ENCODE peak calls at places on chromosomes 16 and 17, in six cellular contexts. N, I, E, U, X and W are unnamed samples.

GRCh38 chr16:85462405-85463227 is 150.5 kb upstream of the GSE1 start:
- DNase-seq in X (no peak), N (no peak), I (peak), E (peak), U (peak), W (no peak)

GRCh38 chr16:4415538-4416199 is 727 bp downstream of the CORO7 start:
- DNase-seq in I (peak), N (peak), E (peak), U (peak), X (no peak), W (peak)

GRCh38 chr16:2530629-2531318 is 434 bp downstream of the CEMP1 start:
- DNase-seq in X (no peak), N (no peak), I (no peak), E (no peak), U (no peak), W (no peak)

GRCh38 chr17:49995055-49995738 is at the start of gene DLX3:
- DNase-seq in I (peak), E (peak), X (peak), N (peak), U (peak), W (no peak)

GRCh38 chr16:67910162-67910561 is 17.1 kb downstream of the PSKH1 start:
- DNase-seq in U (peak), X (no peak), I (peak), E (peak), N (peak), W (no peak)

GRCh38 chr16:81071816-81072215 is 5.2 kb downstream of the C16orf46 start:
- DNase-seq in X (peak), I (no peak), U (peak), E (no peak), N (peak), W (no peak)

GRCh38 chr16:30658731-30659506 is 688 bp downstream of the FBRS start:
- DNase-seq in I (peak), E (peak), N (peak), U (peak), X (peak), W (peak)

GRCh38 chr17:21041753-21042433 is 918 bp downstream of the USP22 start:
- DNase-seq in I (peak), E (peak), N (peak), U (peak), X (peak), W (peak)

GRCh38 chr17:44159519-44160210 is 10.8 kb upstream of the ASB16 start:
- DNase-seq in E (no peak), N (no peak), I (no peak), X (peak), U (peak), W (no peak)

GRCh38 chr17:7704601-7705268 is at the start of gene EFNB3:
- DNase-seq in E (peak), X (peak), I (peak), N (peak), U (peak), W (no peak)

GRCh38 chr17:39702901-39703893 is 3.3 kb downstream of the ERBB2 start:
- DNase-seq in U (peak), I (peak), N (no peak), X (no peak), E (no peak), W (no peak)

GRCh38 chr17:49915670-49916069 is 53.3 kb upstream of the DLX4 start:
- DNase-seq in E (no peak), N (no peak), U (no peak), X (no peak), I (no peak), W (no peak)

GRCh38 chr16:88681084-88681680 is 5.1 kb downstream of the SNAI3 start:
- DNase-seq in E (no peak), N (no peak), X (no peak), I (peak), U (no peak), W (no peak)